ENCODE peak calls at places on chromosomes 6 and 20, in four cellular contexts. R is right lobe of liver, Q is uterus, A is astrocyte. N is an unnamed sample.

GRCh38 chr6:12479885-12480284 is 189.7 kb downstream of the EDN1 start:
- DNase-seq in R (no peak), Q (no peak), A (peak; percentile 55), N (no peak)

GRCh38 chr6:7188492-7188891 is 80.7 kb downstream of the RREB1 start:
- DNase-seq in R (no peak), Q (no peak), A (no peak), N (no peak)

GRCh38 chr6:137122612-137123011 is 50.8 kb downstream of the IL22RA2 start:
- DNase-seq in R (no peak), Q (no peak), A (no peak), N (no peak)

GRCh38 chr6:31267504-31268371 is 4.2 kb downstream of the HLA-C start:
- DNase-seq in R (no peak), Q (no peak), A (no peak), N (no peak)

GRCh38 chr6:65182681-65183080 is 524.3 kb downstream of the EYS start:
- DNase-seq in R (no peak), Q (no peak), A (peak; percentile 20), N (no peak)

GRCh38 chr6:2185056-2185455 is 60.3 kb downstream of the GMDS start:
- DNase-seq in R (no peak), Q (no peak), A (no peak), N (no peak)

GRCh38 chr6:133741375-133741861 is 147.5 kb upstream of the TCF21 start:
- DNase-seq in R (no peak), Q (no peak), A (peak; percentile 22), N (no peak)

GRCh38 chr6:41927253-41927652 is 6.0 kb downstream of the BYSL start:
- DNase-seq in R (no peak), Q (no peak), A (no peak), N (no peak)

GRCh38 chr6:75280131-75280855 is 4.3 kb downstream of the TMEM30A start:
- DNase-seq in R (no peak), Q (no peak), A (peak; percentile 42), N (no peak)

GRCh38 chr6:27260339-27260738 is 12.8 kb downstream of the PRSS16 start:
- DNase-seq in R (no peak), Q (no peak), A (no peak), N (peak; percentile 72)

GRCh38 chr20:23258747-23259121 is 91.9 kb upstream of the NXT1 start:
- DNase-seq in R (no peak), Q (no peak), A (no peak), N (no peak)

GRCh38 chr6:148973809-148974208 is 227.0 kb downstream of the UST start:
- DNase-seq in R (no peak), Q (no peak), A (no peak), N (peak; percentile 49)

GRCh38 chr6:138115877-138116660 is 8.8 kb upstream of the PERP start:
- DNase-seq in R (peak; percentile 52), Q (peak; percentile 39), A (peak; percentile 36), N (no peak)

GRCh38 chr20:50321797-50322480 is 131.3 kb downstream of the CEBPB start:
- DNase-seq in R (no peak), Q (peak; percentile 59), A (peak; percentile 72), N (no peak)

GRCh38 chr6:77425676-77426075 is 37.6 kb downstream of the HTR1B start:
- DNase-seq in R (no peak), Q (no peak), A (peak; percentile 1), N (no peak)

GRCh38 chr20:38231786-38232130 is 28.8 kb downstream of the KIAA1755 start:
- DNase-seq in R (no peak), Q (peak; percentile 64), A (peak; percentile 59), N (no peak)

GRCh38 chr20:7665311-7665863 is 274.9 kb downstream of the HAO1 start:
- DNase-seq in R (no peak), Q (no peak), A (peak; percentile 80), N (no peak)

GRCh38 chr6:84651583-84651982 is 112.8 kb downstream of the TBX18 start:
- DNase-seq in R (no peak), Q (no peak), A (peak; percentile 12), N (no peak)

GRCh38 chr6:1698527-1698926 is 88.8 kb downstream of the FOXC1 start:
- DNase-seq in R (no peak), Q (no peak), A (no peak), N (no peak)

GRCh38 chr20:49567421-49568256 is at the start of gene PTGIS:
- DNase-seq in R (peak; percentile 30), Q (peak; percentile 51), A (no peak), N (peak; percentile 93)

GRCh38 chr20:12252793-12253192 is 335.1 kb downstream of the BTBD3 start:
- DNase-seq in R (no peak), Q (no peak), A (peak; percentile 41), N (peak; percentile 13)

GRCh38 chr6:38284772-38285406 is 354.8 kb downstream of the BTBD9 start:
- DNase-seq in R (no peak), Q (no peak), A (no peak), N (no peak)

GRCh38 chr6:112877134-112878100 is 530.3 kb downstream of the RFPL4B start:
- DNase-seq in R (no peak), Q (no peak), A (peak; percentile 96), N (no peak)

GRCh38 chr6:153129873-153130514 is 1.1 kb downstream of the RGS17 start:
- DNase-seq in R (no peak), Q (no peak), A (no peak), N (peak; percentile 62)

GRCh38 chr6:137767931-137768690 is 98.9 kb upstream of the TNFAIP3 start:
- DNase-seq in R (no peak), Q (no peak), A (peak; percentile 44), N (no peak)

GRCh38 chr6:146785001-146785585 is 186.3 kb downstream of the ADGB start:
- DNase-seq in R (no peak), Q (no peak), A (peak; percentile 6), N (peak; percentile 22)

GRCh38 chr20:61253640-61254511 is 1.8 kb downstream of the CDH4 start:
- DNase-seq in R (no peak), Q (no peak), A (peak; percentile 51), N (peak; percentile 81)

GRCh38 chr6:144185133-144185836 is 35.0 kb downstream of the STX11 start:
- DNase-seq in R (no peak), Q (no peak), A (peak; percentile 23), N (no peak)

GRCh38 chr20:43022081-43022480 is 167.6 kb downstream of the PTPRT start:
- DNase-seq in R (no peak), Q (no peak), A (no peak), N (no peak)

GRCh38 chr6:14270925-14271791 is 153.6 kb downstream of the CD83 start:
- DNase-seq in R (no peak), Q (no peak), A (peak; percentile 97), N (no peak)

GRCh38 chr6:47483853-47484546 is 6.4 kb downstream of the CD2AP start:
- DNase-seq in R (no peak), Q (no peak), A (peak; percentile 84), N (no peak)

GRCh38 chr6:132084811-132085509 is 133.8 kb upstream of the CCN2 start:
- DNase-seq in R (no peak), Q (no peak), A (peak; percentile 99), N (no peak)

GRCh38 chr6:3205913-3206312 is 21.5 kb downstream of the TUBB2B start:
- DNase-seq in R (no peak), Q (no peak), A (peak; percentile 98), N (no peak)

GRCh38 chr6:75991941-75992340 is 80.5 kb downstream of the IMPG1 start:
- DNase-seq in R (no peak), Q (no peak), A (no peak), N (peak; percentile 11)

GRCh38 chr6:56724455-56724854 is 81.8 kb upstream of the DST start:
- DNase-seq in R (no peak), Q (no peak), A (peak; percentile 91), N (no peak)

GRCh38 chr6:52516943-52517342 is 59.9 kb downstream of the TRAM2 start:
- DNase-seq in R (no peak), Q (no peak), A (no peak), N (no peak)

GRCh38 chr6:52514514-52514913 is 62.3 kb downstream of the TRAM2 start:
- DNase-seq in R (no peak), Q (peak; percentile 80), A (peak; percentile 65), N (no peak)

GRCh38 chr6:52517502-52518278 is 59.2 kb downstream of the TRAM2 start:
- DNase-seq in R (peak; percentile 88), Q (peak; percentile 94), A (peak; percentile 96), N (peak; percentile 90)

GRCh38 chr6:52515219-52515960 is 61.5 kb downstream of the TRAM2 start:
- DNase-seq in R (no peak), Q (no peak), A (peak; percentile 39), N (no peak)

DNA sequence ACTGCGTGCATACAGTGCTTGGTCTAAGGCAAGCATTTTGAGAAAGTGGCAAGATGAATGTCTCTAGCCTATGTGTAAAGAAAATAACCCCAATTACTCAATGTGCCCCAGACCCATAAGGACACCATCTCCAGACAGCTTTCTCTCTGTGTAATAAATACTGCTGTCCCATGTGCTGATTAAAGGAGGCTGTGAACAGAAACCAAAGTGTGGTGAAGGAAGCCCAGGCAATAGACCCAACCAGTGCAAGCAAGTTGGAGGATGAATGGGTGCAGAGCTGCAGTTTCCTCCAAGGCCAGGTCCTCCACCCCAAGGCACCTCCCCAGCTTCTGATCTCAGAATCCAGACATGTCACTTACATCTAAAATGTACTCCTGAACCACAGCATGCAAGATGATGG is 60.6 kb downstream of the TRAM2 start:
- DNase-seq in R (no peak), Q (no peak), A (no peak), N (no peak)
- H3K36me3 ChIP-seq in R (no peaks in the 10 kb centered on the region), Q (no peaks in the 10 kb centered on the region), A (peaks cover 40% of the 10 kb centered on the region), N (no peaks in the 10 kb centered on the region)

GRCh38 chr6:82484737-82485650 is 121.4 kb downstream of the TPBG start:
- DNase-seq in R (no peak), Q (no peak), A (no peak), N (no peak)
- H3K4me3 ChIP-seq in R (no peak overlapping the region), Q (no peak overlapping the region), A (no peak overlapping the region), N (no peak overlapping the region)

GRCh38 chr6:79033279-79033678 is 44.8 kb downstream of the PHIP start:
- DNase-seq in R (no peak), Q (no peak), A (no peak), N (no peak)

GRCh38 chr6:79030023-79030422 is 48.0 kb downstream of the PHIP start:
- DNase-seq in R (no peak), Q (no peak), A (no peak), N (no peak)

GRCh38 chr6:79031821-79032590 is 46.0 kb downstream of the PHIP start:
- DNase-seq in R (no peak), Q (no peak), A (peak; percentile 84), N (no peak)

GRCh38 chr6:79030511-79030910 is 47.5 kb downstream of the PHIP start:
- DNase-seq in R (no peak), Q (no peak), A (no peak), N (no peak)

DNA sequence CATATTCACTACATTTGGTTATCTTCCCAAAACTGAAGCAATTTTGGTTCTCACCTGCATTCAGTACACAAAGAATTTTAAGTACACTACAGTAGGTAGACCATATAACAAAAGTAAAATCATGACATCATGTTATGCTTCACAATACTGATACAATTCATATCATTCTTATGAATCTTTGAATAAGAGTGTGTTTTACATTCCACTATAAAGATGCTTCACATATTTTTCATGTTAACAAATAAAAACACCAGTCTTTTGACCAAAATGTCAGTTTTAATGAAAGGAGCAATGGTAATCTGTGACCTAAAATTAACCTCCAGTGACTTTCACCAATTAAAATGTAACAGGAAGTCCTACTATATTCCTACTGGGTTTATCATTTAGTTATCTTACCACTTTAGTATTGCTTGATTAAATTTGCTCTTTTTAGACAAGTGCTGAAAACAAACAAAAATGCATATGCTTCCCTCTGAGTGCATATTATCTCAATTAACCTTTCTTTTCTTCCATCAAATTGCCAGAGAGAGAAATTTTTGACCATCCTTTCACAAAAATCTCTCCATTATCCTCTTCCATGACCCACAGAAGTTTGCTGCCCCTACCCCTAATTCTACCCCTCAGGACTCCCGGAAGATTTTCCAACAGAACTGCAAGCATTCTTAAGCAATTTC is 49.3 kb downstream of the PHIP start:
- DNase-seq in R (no peak), Q (no peak), A (peak; percentile 16), N (no peak)
- H3K36me3 ChIP-seq in R (no peaks in the 10 kb centered on the region), Q (no peaks in the 10 kb centered on the region), A (no peaks in the 10 kb centered on the region), N (peaks cover 2% of the 10 kb centered on the region)

GRCh38 chr20:62794007-62794724 is 2.1 kb upstream of the MRGBP start:
- DNase-seq in R (peak; percentile 99), Q (peak; percentile 96), A (peak; percentile 82), N (peak; percentile 99)
- H3K4me3 ChIP-seq in R (peak overlapping the region; percentile 35), Q (peak overlapping the region; percentile 46), A (peak overlapping the region; percentile 70), N (peak overlapping the region; percentile 60)